ENCODE peak calls at places on chromosome 20, in seven cellular contexts. M is endothelial cell of umbilical vein, Q is fibroblast of lung, B is IMR-90, W is neural progenitor cell, N is PC-3, X is neuronal stem cell. Y is an unnamed sample.

GRCh38 chr20:6768228-6769185 is 1.0 kb downstream of the BMP2 start:
- DNase-seq in M (peak; percentile 49), Q (peak; percentile 46), B (peak; percentile 4), W (peak; percentile 51), N (no peak), X (peak; percentile 46), Y (no peak)

GRCh38 chr20:8756410-8756809 is 312.5 kb upstream of the PLCB4 start:
- DNase-seq in M (peak; percentile 62), Q (peak; percentile 95), B (peak; percentile 96), W (no peak), N (peak; percentile 77), X (no peak), Y (no peak)

GRCh38 chr20:46913329-46914044 is 18.8 kb downstream of the EYA2 start:
- DNase-seq in M (no peak), Q (no peak), B (no peak), W (no peak), N (no peak), X (no peak), Y (no peak)

GRCh38 chr20:25223179-25223661 is 24.7 kb upstream of the PYGB start:
- DNase-seq in M (peak; percentile 61), Q (peak; percentile 97), B (peak; percentile 97), W (peak; percentile 57), N (peak; percentile 99), X (peak; percentile 37), Y (peak; percentile 96)

GRCh38 chr20:45701104-45701503 is 734 bp upstream of the WFDC13 start:
- DNase-seq in M (no peak), Q (no peak), B (no peak), W (no peak), N (no peak), X (no peak), Y (no peak)

GRCh38 chr20:879626-880025 is 36.5 kb downstream of the ANGPT4 start:
- DNase-seq in M (no peak), Q (no peak), B (no peak), W (no peak), N (no peak), X (no peak), Y (no peak)

GRCh38 chr20:5718896-5719595 is 31.2 kb upstream of the SHLD1 start:
- DNase-seq in M (no peak), Q (no peak), B (no peak), W (no peak), N (no peak), X (no peak), Y (no peak)

GRCh38 chr20:62044671-62045070 is 21.0 kb downstream of the TAF4 start:
- DNase-seq in M (no peak), Q (no peak), B (no peak), W (no peak), N (no peak), X (no peak), Y (no peak)

GRCh38 chr20:56859751-56860366 is 230.8 kb downstream of the TFAP2C start:
- DNase-seq in M (no peak), Q (no peak), B (no peak), W (peak; percentile 43), N (no peak), X (no peak), Y (no peak)

GRCh38 chr20:8633366-8633765 is 435.5 kb upstream of the PLCB4 start:
- DNase-seq in M (peak; percentile 26), Q (peak; percentile 54), B (peak; percentile 59), W (no peak), N (peak; percentile 16), X (no peak), Y (no peak)

GRCh38 chr20:39398656-39399055 is 436.5 kb downstream of the DHX35 start:
- DNase-seq in M (no peak), Q (no peak), B (no peak), W (peak; percentile 24), N (no peak), X (no peak), Y (peak; percentile 76)

GRCh38 chr20:10260316-10260715 is 41.7 kb downstream of the SNAP25 start:
- DNase-seq in M (no peak), Q (no peak), B (no peak), W (no peak), N (no peak), X (no peak), Y (no peak)

GRCh38 chr20:63933646-63934045 is 22.6 kb downstream of the UCKL1 start:
- DNase-seq in M (no peak), Q (no peak), B (no peak), W (no peak), N (no peak), X (no peak), Y (no peak)

GRCh38 chr20:63934271-63935068 is 21.7 kb downstream of the UCKL1 start:
- DNase-seq in M (no peak), Q (no peak), B (no peak), W (peak; percentile 64), N (no peak), X (no peak), Y (no peak)

GRCh38 chr20:63937596-63937995 is 18.6 kb downstream of the UCKL1 start:
- DNase-seq in M (no peak), Q (peak; percentile 34), B (no peak), W (no peak), N (no peak), X (no peak), Y (no peak)

GRCh38 chr20:63932606-63933160 is 23.5 kb downstream of the UCKL1 start:
- DNase-seq in M (no peak), Q (no peak), B (no peak), W (no peak), N (no peak), X (no peak), Y (no peak)

GRCh38 chr20:63935447-63935846 is 20.8 kb downstream of the UCKL1 start:
- DNase-seq in M (no peak), Q (no peak), B (no peak), W (no peak), N (no peak), X (no peak), Y (no peak)
- H3K36me3 ChIP-seq in M (peaks cover 3% of the 10 kb centered on the region), Q (peaks cover 27% of the 10 kb centered on the region), B (peaks cover 58% of the 10 kb centered on the region), W (no peaks in the 10 kb centered on the region), N (peaks cover 31% of the 10 kb centered on the region), X (peaks cover 40% of the 10 kb centered on the region), Y (peaks cover 2% of the 10 kb centered on the region)

DNA sequence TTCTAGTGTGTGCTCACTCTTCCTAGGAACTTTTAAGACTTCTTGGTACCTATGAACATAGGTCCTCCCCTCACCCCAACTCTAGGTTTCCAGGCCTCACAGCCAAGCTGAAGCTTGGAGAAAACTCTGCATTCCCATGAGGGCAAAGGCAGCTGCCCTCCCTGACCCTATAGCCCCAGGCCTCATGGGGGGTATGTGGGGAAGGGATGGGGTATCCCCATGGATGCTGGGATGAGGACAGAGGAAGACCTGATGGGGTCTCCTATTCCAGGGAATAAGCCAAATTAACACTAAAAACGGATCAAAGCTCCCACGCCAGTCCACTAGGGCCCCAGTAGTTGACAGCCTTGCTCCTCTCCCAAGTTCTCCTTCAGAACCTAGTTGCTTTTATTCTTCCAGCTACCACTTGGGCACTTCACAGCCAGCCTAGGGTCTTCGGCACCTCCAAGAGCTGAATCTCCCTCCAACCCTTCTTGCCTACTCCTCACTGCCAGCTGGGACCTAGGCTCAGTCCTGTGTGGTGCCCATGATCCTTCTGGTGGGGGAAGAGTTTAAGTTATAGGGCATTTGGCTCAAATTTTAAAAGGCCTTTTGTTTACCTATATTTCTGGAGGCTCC is 7.8 kb downstream of the TP53INP2 start:
- DNase-seq in M (no peak), Q (no peak), B (no peak), W (no peak), N (no peak), X (no peak), Y (no peak)
- H3K4me1 ChIP-seq in M (peaks cover 24% of the 10 kb centered on the region), Q (peaks cover 20% of the 10 kb centered on the region), B (peaks cover 18% of the 10 kb centered on the region), W (no peaks in the 10 kb centered on the region), N (peaks cover 33% of the 10 kb centered on the region), X (no peaks in the 10 kb centered on the region), Y (peaks cover 34% of the 10 kb centered on the region)

DNA sequence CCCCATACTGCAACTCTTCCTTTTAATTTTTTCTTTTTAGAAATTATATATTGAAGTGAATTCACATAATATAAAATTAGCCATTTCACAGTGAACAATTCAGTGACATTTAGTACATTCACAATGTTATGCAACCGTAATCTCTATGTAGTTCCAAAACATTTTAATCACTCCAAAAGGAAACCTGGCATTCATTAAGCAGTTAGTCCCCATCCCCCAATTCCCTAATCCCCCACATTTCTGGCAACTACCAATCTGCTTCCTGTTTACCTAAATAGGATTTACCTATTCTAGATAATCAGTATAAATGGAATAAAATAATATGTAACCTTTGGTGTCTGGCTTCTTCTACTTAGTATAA is 8.5 kb upstream of the DDX27 start:
- DNase-seq in M (no peak), Q (no peak), B (no peak), W (no peak), N (no peak), X (no peak), Y (peak; percentile 15)
- H3K9ac ChIP-seq in M (no peak overlapping the region), Q (no peak overlapping the region), B (no peak overlapping the region), W (no peak overlapping the region), N (no peak overlapping the region), X (no peak overlapping the region), Y (no peak overlapping the region)

DNA sequence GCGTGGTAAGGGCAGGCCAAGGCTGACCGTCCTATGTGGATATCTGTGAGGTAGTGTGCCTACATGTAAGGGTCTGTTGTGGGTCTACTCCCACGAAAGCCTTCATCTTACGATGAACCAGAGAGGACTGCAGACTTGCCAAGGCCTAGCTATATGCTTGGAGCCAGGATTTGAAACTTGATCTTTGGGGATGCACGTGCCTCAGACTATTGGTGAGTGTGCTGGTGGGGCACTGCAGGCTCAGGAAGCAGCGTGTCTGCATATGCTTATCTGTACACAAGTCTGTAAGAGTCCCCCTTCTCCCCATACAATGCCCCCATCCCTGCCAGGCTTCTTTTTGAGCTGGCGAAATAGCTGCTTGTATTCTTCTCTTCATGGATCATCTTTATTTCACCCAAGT is 17.9 kb downstream of the PLCG1 start:
- DNase-seq in M (no peak), Q (no peak), B (peak; percentile 34), W (no peak), N (no peak), X (no peak), Y (no peak)
- H3K36me3 ChIP-seq in M (peaks cover 4% of the 10 kb centered on the region), Q (peaks cover under 1% of the 10 kb centered on the region), B (peaks cover 9% of the 10 kb centered on the region), W (no peaks in the 10 kb centered on the region), N (peaks cover 8% of the 10 kb centered on the region), X (peaks cover 12% of the 10 kb centered on the region), Y (no peaks in the 10 kb centered on the region)

GRCh38 chr20:50762435-50763201 is 31.2 kb downstream of the PARD6B start:
- DNase-seq in M (no peak), Q (peak; percentile 70), B (peak; percentile 76), W (no peak), N (peak; percentile 74), X (no peak), Y (no peak)

GRCh38 chr20:50762045-50762422 is 30.7 kb downstream of the PARD6B start:
- DNase-seq in M (no peak), Q (no peak), B (peak; percentile 36), W (no peak), N (no peak), X (no peak), Y (no peak)

GRCh38 chr20:50759678-50760077 is 28.3 kb downstream of the PARD6B start:
- DNase-seq in M (no peak), Q (no peak), B (no peak), W (no peak), N (no peak), X (no peak), Y (no peak)

DNA sequence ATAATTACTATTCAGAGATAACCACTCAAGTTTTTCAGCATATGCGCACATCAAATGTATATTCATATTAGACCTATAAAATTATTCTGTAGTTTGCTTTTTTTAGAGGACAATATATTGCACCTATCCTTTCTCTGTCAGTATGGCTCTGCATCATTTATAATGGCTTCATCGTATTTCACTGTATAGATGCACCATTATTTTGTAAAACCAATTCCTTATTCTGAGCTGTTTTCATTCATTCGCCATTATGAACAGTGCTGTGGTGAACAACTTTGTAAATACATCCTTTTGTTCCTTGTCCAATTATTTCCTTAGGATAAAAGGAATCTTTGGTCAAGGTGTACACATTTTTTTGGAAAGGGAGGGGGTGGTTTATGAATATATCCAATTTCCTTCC is 29.2 kb upstream of the BCAS4 start:
- DNase-seq in M (no peak), Q (no peak), B (no peak), W (no peak), N (no peak), X (no peak), Y (no peak)
- H3K4me1 ChIP-seq in M (no peaks in the 10 kb centered on the region), Q (peaks cover 5% of the 10 kb centered on the region), B (peaks cover 11% of the 10 kb centered on the region), W (peaks cover 13% of the 10 kb centered on the region), N (peaks cover 40% of the 10 kb centered on the region), X (peaks cover 10% of the 10 kb centered on the region), Y (no peaks in the 10 kb centered on the region)